ENCODE peak calls at places on chromosome 15, in four cellular contexts. Y is breast epithelium, C is fibroblast of lung, N is A549. D is an unnamed sample.

GRCh38 chr15:70835415-70835814 is 18.5 kb downstream of the LARP6 start:
- DNase-seq in C (no peak), Y (no peak), N (no peak), D (no peak)

GRCh38 chr15:34223904-34224596 is 766 bp upstream of the EMC4 start:
- DNase-seq in C (peak), N (peak), Y (no peak), D (peak)

GRCh38 chr15:49438970-49439631 is 16.1 kb downstream of the FGF7 start:
- DNase-seq in N (no peak), Y (no peak), C (no peak), D (no peak)

GRCh38 chr15:91592586-91592985 is 260.9 kb upstream of the SLCO3A1 start:
- DNase-seq in Y (no peak), N (no peak), C (no peak), D (no peak)

GRCh38 chr15:26421065-26421464 is 351.8 kb downstream of the GABRB3 start:
- DNase-seq in Y (no peak), N (no peak), C (no peak), D (no peak)

GRCh38 chr15:58348095-58348812 is 83.5 kb upstream of the LIPC start:
- DNase-seq in Y (no peak), N (peak), C (no peak), D (no peak)

GRCh38 chr15:56798639-56799038 is 65.3 kb upstream of the ZNF280D start:
- DNase-seq in N (no peak), C (no peak), Y (no peak), D (no peak)

GRCh38 chr15:57280464-57280863 is 95.8 kb upstream of the CGNL1 start:
- DNase-seq in C (no peak), Y (no peak), N (no peak), D (no peak)

GRCh38 chr15:25790003-25790660 is 73.0 kb downstream of the ATP10A start:
- DNase-seq in Y (no peak), C (peak), N (no peak), D (peak)

GRCh38 chr15:70258369-70259029 is 160.8 kb upstream of the TLE3 start:
- DNase-seq in N (no peak), Y (no peak), C (no peak), D (no peak)

GRCh38 chr15:56957812-56958406 is 39.5 kb downstream of the TCF12 start:
- DNase-seq in C (no peak), Y (no peak), N (no peak), D (no peak)

GRCh38 chr15:67076147-67076843 is 10.9 kb downstream of the SMAD3 start:
- DNase-seq in C (peak), N (peak), Y (no peak), D (peak)

GRCh38 chr15:101445562-101446526 is 43.7 kb downstream of the PCSK6 start:
- DNase-seq in N (peak), C (peak), Y (no peak), D (peak)

GRCh38 chr15:65083262-65083701 is 6.7 kb downstream of the KBTBD13 start:
- DNase-seq in C (peak), N (no peak), Y (no peak), D (no peak)
- TF ChIP-seq CTCF in C (peak), N (no peak), Y (no peak), D (peak)

GRCh38 chr15:27681038-27681437 is 418.1 kb downstream of the OCA2 start:
- DNase-seq in C (no peak), Y (no peak), N (peak), D (no peak)
- TF ChIP-seq CTCF in C (no peak), Y (no peak), N (no peak), D (no peak)

GRCh38 chr15:43211336-43211735 is 9.5 kb downstream of the EPB42 start:
- DNase-seq in Y (no peak), N (no peak), C (no peak), D (no peak)

GRCh38 chr15:43210807-43211206 is 10.0 kb downstream of the EPB42 start:
- DNase-seq in N (no peak), C (no peak), Y (no peak), D (no peak)

GRCh38 chr15:43210172-43210745 is 10.6 kb downstream of the EPB42 start:
- DNase-seq in N (no peak), C (no peak), Y (no peak), D (no peak)

GRCh38 chr15:43208052-43209002 is 12.5 kb downstream of the EPB42 start:
- DNase-seq in Y (no peak), C (no peak), N (no peak), D (no peak)

GRCh38 chr15:43209059-43209824 is 11.6 kb downstream of the EPB42 start:
- DNase-seq in Y (no peak), C (no peak), N (peak), D (no peak)
- TF ChIP-seq CTCF in Y (no peak), C (no peak), N (peak), D (peak)

DNA sequence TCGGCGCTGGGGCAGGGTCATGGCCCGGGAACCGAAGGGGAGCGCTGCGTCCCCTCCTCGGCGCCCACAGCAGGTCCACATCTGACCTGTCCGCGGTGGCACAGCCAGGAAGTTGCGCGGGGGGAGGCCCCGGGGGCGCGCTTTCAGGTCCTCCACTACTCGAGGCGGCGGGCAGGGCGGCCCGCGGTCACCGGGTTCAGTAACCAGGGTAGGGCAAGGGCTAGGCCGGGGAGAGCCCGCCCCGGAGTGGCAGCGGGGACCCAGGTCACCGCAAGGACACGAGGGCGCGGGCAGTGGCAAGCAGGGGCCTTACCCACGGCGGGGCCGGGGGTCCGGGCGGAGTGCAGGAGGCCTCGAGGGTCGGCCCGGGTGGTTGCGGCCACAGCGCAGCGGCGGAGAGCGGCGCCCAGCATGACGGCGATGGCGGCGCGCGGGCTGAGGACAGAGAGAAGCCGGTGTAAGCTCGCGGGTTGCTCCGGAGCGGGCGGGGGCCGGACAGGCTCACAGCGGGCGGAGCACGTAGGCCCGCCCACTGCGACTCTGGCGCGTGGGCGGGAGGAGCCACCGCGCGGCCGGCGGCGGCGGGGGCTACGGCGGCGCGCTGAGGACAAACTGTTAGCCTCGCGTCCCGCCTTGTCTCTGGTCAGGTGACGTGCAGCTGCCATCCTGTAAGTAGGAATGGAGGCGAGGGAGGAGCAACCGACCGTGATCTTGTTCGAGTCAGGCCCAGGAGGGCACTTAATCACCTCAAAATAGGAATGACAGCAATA is at the start of gene COX5A:
- DNase-seq in C (peak), N (peak), Y (peak), D (peak)
- TF ChIP-seq CTCF in C (no peak), N (no peak), Y (peak), D (no peak)

GRCh38 chr15:85795320-85795668 is 569 bp upstream of the KLHL25 start:
- DNase-seq in N (no peak), C (no peak), Y (no peak), D (no peak)

GRCh38 chr15:85804481-85805165 is 9.9 kb upstream of the KLHL25 start:
- DNase-seq in C (no peak), Y (no peak), N (no peak), D (no peak)

GRCh38 chr15:85795669-85796305 is 1.1 kb upstream of the KLHL25 start:
- DNase-seq in Y (no peak), N (no peak), C (no peak), D (no peak)

GRCh38 chr15:85805392-85805791 is 10.7 kb upstream of the KLHL25 start:
- DNase-seq in Y (no peak), C (no peak), N (no peak), D (no peak)

DNA sequence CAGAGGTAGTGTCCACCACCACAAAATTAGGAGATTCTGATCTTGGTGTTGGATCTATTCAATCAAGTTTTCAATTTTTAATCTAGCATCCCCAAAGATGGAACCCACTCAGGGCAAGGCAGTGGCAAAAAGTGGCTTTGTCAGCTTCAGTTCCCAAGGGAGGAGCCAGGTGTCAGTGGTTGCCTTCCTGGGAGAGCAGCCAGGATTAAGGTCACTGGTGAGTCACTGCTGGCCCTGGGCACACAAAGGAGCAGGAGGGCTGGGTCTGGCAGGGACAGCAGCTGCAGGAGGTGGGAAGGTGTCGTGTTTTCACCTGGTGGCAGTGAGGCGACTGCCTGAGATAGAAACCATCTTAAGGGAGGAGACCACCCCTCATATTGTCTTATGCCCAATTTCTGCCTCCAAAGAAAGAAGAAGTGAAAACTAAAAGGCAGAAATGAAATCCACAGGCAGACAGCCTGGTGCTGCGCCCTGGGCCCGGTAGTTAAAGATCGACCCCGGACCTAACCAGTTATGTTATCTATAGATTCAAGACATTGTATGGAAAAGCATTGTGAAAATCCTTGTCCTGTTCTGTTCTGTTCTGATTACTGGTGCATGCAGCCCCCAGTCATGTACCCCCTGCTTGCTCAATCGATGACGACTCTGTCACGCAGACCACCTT is 5.9 kb upstream of the KLHL25 start:
- DNase-seq in N (peak), Y (peak), C (peak), D (peak)
- TF ChIP-seq CTCF in N (peak), Y (peak), C (no peak), D (peak)

GRCh38 chr15:52290800-52291199 is 4.8 kb downstream of the MYO5C start:
- DNase-seq in Y (no peak), N (no peak), C (no peak), D (no peak)

GRCh38 chr15:52290329-52290728 is 5.3 kb downstream of the MYO5C start:
- DNase-seq in C (no peak), N (no peak), Y (no peak), D (no peak)

GRCh38 chr15:52289629-52290081 is 5.9 kb downstream of the MYO5C start:
- DNase-seq in Y (peak), N (peak), C (no peak), D (no peak)

GRCh38 chr15:52288051-52288942 is 7.3 kb downstream of the MYO5C start:
- DNase-seq in N (peak), Y (peak), C (no peak), D (no peak)

DNA sequence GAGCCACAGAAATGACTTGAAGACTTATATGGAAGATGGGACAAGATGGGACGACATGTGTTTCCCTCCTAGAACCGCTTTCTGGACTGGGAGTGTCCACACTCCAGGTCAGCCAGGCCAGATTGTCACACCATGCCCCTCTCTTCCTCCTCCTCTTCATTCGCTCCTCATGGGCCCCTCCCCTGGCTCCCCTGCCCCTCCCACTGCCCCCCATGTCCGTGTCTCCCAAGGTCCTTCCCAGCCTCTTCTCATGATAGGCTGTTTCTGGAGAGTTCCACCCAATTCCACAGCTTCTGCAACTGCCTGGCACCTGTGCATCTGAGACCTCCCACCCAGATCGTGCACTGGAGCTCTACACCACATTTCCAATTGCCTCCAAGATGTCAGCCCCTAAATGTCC is 6.6 kb downstream of the MYO5C start:
- DNase-seq in C (no peak), N (no peak), Y (no peak), D (no peak)
- TF ChIP-seq CTCF in C (no peak), N (no peak), Y (no peak), D (no peak)

DNA sequence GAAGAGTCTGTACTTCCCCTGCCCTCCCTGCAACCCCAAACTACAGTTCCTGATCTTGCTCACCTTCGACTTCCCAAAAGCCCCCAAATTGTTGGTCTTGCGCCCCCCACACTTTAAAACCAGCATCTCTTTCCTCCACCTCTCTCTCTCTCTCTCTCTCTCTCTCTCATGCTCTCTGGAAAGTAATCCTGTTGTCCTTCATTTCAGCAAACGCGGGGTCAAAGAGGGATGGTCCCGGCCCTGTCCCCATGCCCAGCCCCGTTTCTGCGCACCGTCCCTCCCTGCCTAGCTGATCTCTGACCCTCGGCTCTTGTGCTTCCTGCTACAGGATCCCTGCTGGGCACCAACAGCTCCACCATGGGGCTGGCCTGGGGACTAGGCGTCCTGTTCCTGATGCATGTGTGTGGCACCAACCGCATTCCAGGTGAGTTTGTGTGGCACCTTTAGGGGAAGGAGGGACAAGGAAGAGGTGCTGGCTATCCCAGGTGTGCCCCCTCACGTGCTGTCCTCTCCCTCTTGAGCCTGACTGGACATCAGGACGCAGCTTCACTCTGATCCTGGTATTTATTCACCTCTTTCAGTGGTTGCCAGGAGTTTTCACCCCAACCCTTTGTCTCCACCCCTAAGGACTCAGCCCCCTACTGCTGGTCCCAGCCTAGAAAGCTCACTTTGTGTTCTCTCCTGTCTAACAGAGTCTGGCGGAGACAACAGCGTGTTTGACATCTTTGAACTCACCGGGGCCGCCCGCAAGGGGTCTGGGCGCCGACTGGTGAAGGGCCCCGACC is 814 bp downstream of the THBS1 start:
- DNase-seq in Y (peak), C (peak), N (peak), D (peak)
- TF ChIP-seq CTCF in Y (peak), C (peak), N (peak), D (peak)

GRCh38 chr15:31325976-31326728 is 483 bp upstream of the KLF13 start:
- DNase-seq in C (peak), N (peak), Y (peak), D (peak)
- TF ChIP-seq CTCF in C (no peak), N (no peak), Y (peak), D (no peak)

D was measured in HFFc6.